ENCODE peak calls at places on chromosomes 3 and 15, in eight cellular contexts. M is naive thymus-derived CD4-positive, alpha-beta T cell; B is glomerular endothelial cell; I is lower leg skin; D is cardiac fibroblast; W is NCI-H748 treated with DMSO at 0.1 percent for 48 hours; A is mesothelial cell of epicardium; G is NCI-H1694. Q is an unnamed sample.

GRCh38 chr3:165206454-165207266 is 10.5 kb upstream of the SLITRK3 start:
- DNase-seq in A (peak; percentile 54), G (peak; percentile 55), M (no peak), B (no peak), W (peak; percentile 49), D (peak; percentile 79), I (peak; percentile 52), Q (peak; percentile 64)

GRCh38 chr15:38972831-38973230 is 408.2 kb upstream of the RASGRP1 start:
- DNase-seq in B (no peak), D (peak; percentile 8), I (no peak), A (no peak), G (no peak), M (no peak), W (no peak), Q (no peak)

GRCh38 chr15:58081446-58081845 is 15.9 kb upstream of the ALDH1A2 start:
- DNase-seq in G (no peak), A (no peak), D (peak; percentile 51), I (no peak), M (no peak), W (no peak), B (no peak), Q (no peak)

GRCh38 chr3:188153949-188154757 is at the start of gene LPP:
- DNase-seq in B (no peak), G (peak; percentile 8), W (no peak), I (peak; percentile 68), D (peak; percentile 84), M (peak; percentile 77), A (peak; percentile 50), Q (peak; percentile 59)

GRCh38 chr15:69575387-69575786 is 122.8 kb downstream of the RPLP1 start:
- DNase-seq in A (no peak), B (no peak), W (no peak), D (no peak), M (no peak), G (no peak), I (no peak), Q (no peak)

GRCh38 chr15:38531509-38531908 is 33.1 kb downstream of the RASGRP1 start:
- DNase-seq in A (no peak), I (peak; percentile 30), M (no peak), D (peak; percentile 53), W (no peak), G (no peak), B (no peak), Q (no peak)

GRCh38 chr15:73770049-73770448 is 16.9 kb upstream of the INSYN1 start:
- DNase-seq in M (no peak), W (no peak), A (no peak), I (no peak), B (no peak), G (no peak), D (no peak), Q (no peak)

GRCh38 chr3:196246612-196247308 is 30.4 kb downstream of the SLC51A start:
- DNase-seq in D (peak; percentile 79), W (no peak), G (no peak), B (no peak), A (no peak), I (no peak), M (no peak), Q (no peak)

GRCh38 chr3:151218136-151218535 is 15.1 kb upstream of the GPR171 start:
- DNase-seq in W (no peak), I (no peak), G (no peak), A (no peak), B (no peak), D (no peak), M (no peak), Q (no peak)

GRCh38 chr3:115194461-115194860 is 47.4 kb upstream of the ZBTB20 start:
- DNase-seq in D (peak; percentile 67), G (no peak), W (no peak), A (no peak), M (no peak), I (no peak), B (no peak), Q (no peak)

GRCh38 chr3:124714218-124714853 is 15.9 kb upstream of the UMPS start:
- DNase-seq in I (no peak), B (no peak), D (no peak), A (no peak), G (no peak), W (no peak), M (no peak), Q (no peak)

GRCh38 chr3:178671261-178672191 is 135.3 kb downstream of the KCNMB2 start:
- DNase-seq in A (no peak), B (no peak), G (peak; percentile 22), M (no peak), D (peak; percentile 64), I (no peak), W (peak; percentile 17), Q (no peak)

Q was measured in erythroblast.